ENCODE peak calls at places on chromosomes 3 and 15, in nine cellular contexts. Z, R, L, U, V, H, X, M and D are unnamed samples.

GRCh38 chr3:4994823-4995499 is 15.7 kb downstream of the BHLHE40 start:
- DNase-seq in Z (no peak), R (peak), L (no peak), U (peak), V (no peak), H (no peak), X (no peak), M (no peak), D (peak)

GRCh38 chr3:148930785-148931184 is 60.6 kb upstream of the GYG1 start:
- DNase-seq in Z (no peak), R (no peak), L (no peak), U (no peak), V (no peak), H (no peak), X (no peak), M (no peak), D (no peak)

GRCh38 chr3:23668430-23668904 is 137.3 kb upstream of the UBE2E1 start:
- DNase-seq in Z (no peak), R (no peak), L (no peak), U (no peak), V (no peak), H (no peak), X (no peak), M (no peak), D (no peak)

GRCh38 chr3:1591327-1592028 is 498.7 kb downstream of the CNTN6 start:
- DNase-seq in Z (no peak), R (no peak), L (no peak), U (no peak), V (no peak), H (no peak), X (no peak), M (no peak), D (no peak)

GRCh38 chr15:69893863-69894262 is 203.9 kb downstream of the TLE3 start:
- DNase-seq in Z (peak), R (no peak), L (no peak), U (no peak), V (no peak), H (no peak), X (no peak), M (peak), D (no peak)

GRCh38 chr3:37952564-37952963 is 38.0 kb upstream of the VILL start:
- DNase-seq in Z (no peak), R (no peak), L (no peak), U (no peak), V (no peak), H (no peak), X (no peak), M (no peak), D (no peak)

GRCh38 chr15:66931768-66932633 is 133.4 kb upstream of the SMAD3 start:
- DNase-seq in Z (peak), R (peak), L (peak), U (peak), V (no peak), H (no peak), X (no peak), M (no peak), D (no peak)

GRCh38 chr3:13379191-13379830 is 40.8 kb downstream of the NUP210 start:
- DNase-seq in Z (no peak), R (no peak), L (no peak), U (no peak), V (no peak), H (no peak), X (no peak), M (no peak), D (no peak)

GRCh38 chr15:89794627-89795241 is 18.6 kb downstream of the MESP2 start:
- DNase-seq in Z (no peak), R (no peak), L (no peak), U (no peak), V (peak), H (no peak), X (no peak), M (no peak), D (no peak)

GRCh38 chr15:59996498-59997041 is 7.5 kb upstream of the FOXB1 start:
- DNase-seq in Z (peak), R (no peak), L (no peak), U (no peak), V (no peak), H (no peak), X (no peak), M (peak), D (no peak)

GRCh38 chr3:11405323-11405722 is 133.1 kb downstream of the ATG7 start:
- DNase-seq in Z (no peak), R (no peak), L (no peak), U (no peak), V (no peak), H (no peak), X (no peak), M (no peak), D (no peak)

GRCh38 chr3:50100956-50101845 is 12.5 kb downstream of the RBM5 start:
- DNase-seq in Z (no peak), R (no peak), L (no peak), U (no peak), V (no peak), H (no peak), X (no peak), M (no peak), D (no peak)
- TF ChIP-seq CTCF in Z (no peak), R (no peak), L (no peak), U (no peak), V (no peak), H (no peak), X (no peak), M (no peak), D (no peak)

DNA sequence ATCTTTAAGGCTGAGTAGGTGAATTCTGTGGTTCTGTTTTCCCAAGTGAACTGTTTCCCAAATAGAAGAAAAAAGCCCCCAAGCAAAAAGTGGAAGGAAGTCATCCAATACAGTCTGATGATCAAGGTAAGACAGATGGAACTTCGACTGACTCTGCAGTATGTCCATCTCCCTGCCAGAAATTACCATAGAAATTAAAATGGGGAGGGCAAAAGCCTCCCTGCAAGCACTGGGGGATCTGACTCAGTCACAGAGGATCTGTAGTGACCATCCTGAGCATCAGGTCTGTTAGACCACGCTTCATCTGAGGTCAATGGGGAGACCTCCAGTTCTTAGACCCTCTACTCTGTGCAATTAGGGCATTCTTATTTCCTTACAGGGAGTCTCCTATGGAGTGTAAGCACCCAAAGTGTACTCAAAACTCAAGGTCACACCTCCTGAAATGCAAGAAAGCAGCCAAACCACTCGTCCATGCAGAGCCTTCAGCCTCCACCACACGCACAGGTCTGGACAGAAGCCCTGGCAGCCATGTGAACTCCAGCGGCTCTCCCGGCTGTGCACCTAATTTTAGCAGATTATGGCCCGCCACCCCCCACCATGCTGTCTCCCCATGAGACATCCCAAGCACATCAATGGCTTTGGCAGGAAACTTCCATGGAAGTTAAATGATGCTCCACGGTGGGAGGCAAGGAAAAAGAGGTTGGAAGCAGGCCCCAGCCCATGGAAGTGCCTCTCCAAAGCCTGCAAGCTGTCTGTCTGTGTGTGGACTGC is 348.7 kb downstream of the NTRK3 start:
- DNase-seq in Z (no peak), R (no peak), L (no peak), U (no peak), V (peak), H (no peak), X (peak), M (no peak), D (no peak)
- TF ChIP-seq POLR2AphosphoS5 in Z (no peak), R (no peak), L (no peak), U (no peak), V (no peak), H (no peak), X (no peak), M (no peak), D (no peak)

DNA sequence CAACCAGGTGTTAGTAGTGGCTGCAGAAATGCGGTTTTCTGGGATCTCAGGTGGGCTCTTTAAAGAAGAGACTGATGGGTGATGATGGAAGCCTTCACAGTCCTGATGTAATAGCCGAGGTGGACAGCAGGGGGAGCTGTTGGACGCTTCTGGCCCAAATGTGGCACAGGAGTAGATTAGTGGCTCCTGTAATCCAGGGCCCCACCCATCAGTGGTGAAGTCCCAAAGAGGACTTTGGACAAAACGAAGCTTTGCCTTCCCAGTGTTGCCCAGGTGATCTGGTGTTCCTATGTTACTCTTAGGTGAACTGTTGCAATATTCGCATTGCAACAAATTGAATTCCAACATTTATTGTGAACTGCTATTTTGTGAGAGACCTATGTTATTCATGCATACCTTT is 31.8 kb upstream of the MYZAP start:
- DNase-seq in Z (peak), R (no peak), L (peak), U (peak), V (peak), H (peak), X (no peak), M (peak), D (peak)
- H3K27ac ChIP-seq in Z (no peak), R (no peak), L (peak), U (no peak), V (no peak), H (no peak), X (no peak), M (no peak), D (no peak)

GRCh38 chr15:80367094-80367493 is 37.1 kb upstream of the ARNT2 start:
- DNase-seq in Z (peak), R (no peak), L (no peak), U (no peak), V (no peak), H (peak), X (no peak), M (peak), D (no peak)
- TF ChIP-seq CTCF in Z (peak), R (no peak), L (no peak), U (no peak), V (no peak), H (no peak), X (no peak), M (peak), D (no peak)